ENCODE peak calls at places on chromosomes 7 and 10, in nine cellular contexts. E, J, Z, S, D, K, F, W and L are unnamed samples.

GRCh38 chr7:68224041-68224534 is 1227.5 kb downstream of the TYW1 start:
- DNase-seq in E (peak), J (no peak), Z (peak), S (no peak), D (no peak), K (no peak), F (no peak), W (peak), L (no peak)

GRCh38 chr7:141558544-141559183 is 7.5 kb downstream of the AGK start:
- DNase-seq in E (peak), J (peak), Z (no peak), S (no peak), D (no peak), K (no peak), F (no peak), W (peak), L (no peak)

GRCh38 chr10:8499312-8499711 is 444.8 kb downstream of the GATA3 start:
- DNase-seq in E (no peak), J (no peak), Z (no peak), S (no peak), D (no peak), K (no peak), F (no peak), W (no peak), L (no peak)

GRCh38 chr10:70715853-70716795 is 43.8 kb downstream of the ADAMTS14 start:
- DNase-seq in E (peak), J (peak), Z (peak), S (no peak), D (no peak), K (no peak), F (peak), W (peak), L (no peak)

GRCh38 chr7:50379082-50379481 is 71.1 kb downstream of the FIGNL1 start:
- DNase-seq in E (peak), J (no peak), Z (no peak), S (no peak), D (no peak), K (no peak), F (peak), W (peak), L (peak)

GRCh38 chr10:102644066-102644645 is at the start of gene TRIM8:
- DNase-seq in E (peak), J (peak), Z (no peak), S (no peak), D (no peak), K (peak), F (peak), W (no peak), L (no peak)

GRCh38 chr7:452791-453455 is 66.7 kb downstream of the PDGFA start:
- DNase-seq in E (no peak), J (no peak), Z (no peak), S (no peak), D (no peak), K (no peak), F (no peak), W (no peak), L (no peak)

GRCh38 chr7:31487476-31487875 is 26.4 kb upstream of the ITPRID1 start:
- DNase-seq in E (no peak), J (no peak), Z (no peak), S (no peak), D (no peak), K (no peak), F (no peak), W (no peak), L (no peak)

GRCh38 chr10:126387931-126388911 is at the start of gene ADAM12:
- DNase-seq in E (peak), J (peak), Z (peak), S (no peak), D (no peak), K (peak), F (peak), W (no peak), L (no peak)

GRCh38 chr7:112014347-112014746 is 191.9 kb downstream of the DOCK4 start:
- DNase-seq in E (no peak), J (no peak), Z (no peak), S (no peak), D (no peak), K (no peak), F (no peak), W (no peak), L (no peak)

GRCh38 chr10:34297551-34298370 is 517.3 kb downstream of the PARD3 start:
- DNase-seq in E (peak), J (peak), Z (no peak), S (no peak), D (no peak), K (no peak), F (no peak), W (no peak), L (no peak)

GRCh38 chr7:51026341-51026740 is 243.6 kb upstream of the GRB10 start:
- DNase-seq in E (no peak), J (no peak), Z (no peak), S (no peak), D (no peak), K (peak), F (no peak), W (no peak), L (no peak)

GRCh38 chr7:91941450-91941849 is 788 bp downstream of the AKAP9 start:
- DNase-seq in E (peak), J (peak), Z (peak), S (peak), D (peak), K (no peak), F (peak), W (peak), L (no peak)

GRCh38 chr7:97733276-97734206 is 1.7 kb downstream of the TAC1 start:
- DNase-seq in E (peak), J (no peak), Z (no peak), S (no peak), D (no peak), K (no peak), F (peak), W (no peak), L (no peak)

GRCh38 chr10:82310839-82311238 is 435.8 kb downstream of the NRG3 start:
- DNase-seq in E (no peak), J (no peak), Z (no peak), S (no peak), D (no peak), K (no peak), F (no peak), W (no peak), L (no peak)

GRCh38 chr7:25752967-25753791 is 398.8 kb upstream of the NFE2L3 start:
- DNase-seq in E (no peak), J (no peak), Z (peak), S (no peak), D (no peak), K (no peak), F (peak), W (no peak), L (no peak)